ENCODE peak calls at places on chromosomes 1 and 21, in eight cellular contexts. J, D, L, E, I, X, M and O are unnamed samples. For H3K36me3, the result is how much of the 10 kb centered on the place peaks cover.

GRCh38 chr1:78255849-78256248 is 210.1 kb downstream of the GIPC2 start:
- DNase-seq in X (no peak), I (no peak), J (no peak), E (no peak), L (no peak), M (no peak), D (no peak), O (no peak)

GRCh38 chr1:230067441-230067870 is 418 bp downstream of the GALNT2 start:
- DNase-seq in J (no peak), I (peak), E (peak), M (peak), L (no peak), X (peak), D (no peak), O (no peak)

GRCh38 chr1:207666342-207666741 is 21.4 kb downstream of the CR1L start:
- DNase-seq in L (no peak), X (no peak), J (no peak), M (no peak), E (no peak), I (no peak), D (no peak), O (no peak)

GRCh38 chr1:68470388-68470970 is 20.7 kb upstream of the RPE65 start:
- DNase-seq in I (no peak), J (no peak), E (no peak), D (no peak), L (no peak), X (no peak), M (no peak), O (no peak)

GRCh38 chr1:76141898-76142297 is 67.4 kb downstream of the ST6GALNAC3 start:
- DNase-seq in M (peak), I (no peak), X (no peak), D (no peak), L (no peak), E (no peak), J (no peak), O (peak)

GRCh38 chr1:228333739-228334115 is 72.9 kb downstream of the TRIM11 start:
- DNase-seq in D (no peak), X (no peak), J (no peak), E (no peak), I (no peak), M (no peak), L (peak), O (no peak)

GRCh38 chr1:44660176-44660575 is 14.1 kb downstream of the TMEM53 start:
- DNase-seq in J (peak), M (no peak), I (no peak), X (no peak), D (no peak), E (peak), L (peak), O (no peak)

GRCh38 chr1:19809044-19809750 is 5.9 kb downstream of the RNF186 start:
- DNase-seq in E (no peak), J (no peak), M (peak), X (no peak), I (no peak), L (peak), D (no peak), O (no peak)

GRCh38 chr1:111483166-111483565 is 9.4 kb downstream of the C1orf162 start:
- DNase-seq in L (no peak), J (no peak), X (no peak), E (no peak), D (no peak), M (no peak), I (no peak), O (no peak)

GRCh38 chr1:227447531-227447990 is 115.8 kb upstream of the ZNF678 start:
- DNase-seq in M (peak), J (peak), L (no peak), I (peak), X (no peak), E (no peak), D (no peak), O (no peak)

GRCh38 chr21:35254006-35254751 is 205.1 kb upstream of the RUNX1 start:
- DNase-seq in M (no peak), J (no peak), L (no peak), I (no peak), D (no peak), E (peak), X (no peak), O (no peak)

GRCh38 chr1:227937531-227938145 is 10.1 kb downstream of the WNT9A start:
- DNase-seq in E (no peak), M (no peak), L (no peak), D (no peak), X (no peak), J (no peak), I (no peak), O (no peak)

GRCh38 chr1:234570336-234570735 is 39.6 kb downstream of the IRF2BP2 start:
- DNase-seq in E (no peak), M (no peak), J (no peak), L (no peak), D (no peak), X (no peak), I (no peak), O (peak)

GRCh38 chr1:192270398-192270797 is 46.4 kb upstream of the RGS21 start:
- DNase-seq in X (no peak), J (no peak), I (no peak), E (no peak), L (no peak), D (no peak), M (no peak), O (no peak)

GRCh38 chr1:247193958-247194357 is 22.1 kb upstream of the ZNF124 start:
- DNase-seq in M (no peak), X (no peak), I (no peak), D (no peak), L (no peak), E (no peak), J (no peak), O (no peak)

GRCh38 chr1:57770772-57771171 is 346.9 kb upstream of the DAB1 start:
- DNase-seq in E (no peak), L (no peak), D (no peak), J (no peak), X (peak), M (peak), I (no peak), O (peak)
- TF ChIP-seq CTCF in E (no peak), L (no peak), D (no peak), J (peak), X (peak), M (peak), I (no peak), O (peak)

DNA sequence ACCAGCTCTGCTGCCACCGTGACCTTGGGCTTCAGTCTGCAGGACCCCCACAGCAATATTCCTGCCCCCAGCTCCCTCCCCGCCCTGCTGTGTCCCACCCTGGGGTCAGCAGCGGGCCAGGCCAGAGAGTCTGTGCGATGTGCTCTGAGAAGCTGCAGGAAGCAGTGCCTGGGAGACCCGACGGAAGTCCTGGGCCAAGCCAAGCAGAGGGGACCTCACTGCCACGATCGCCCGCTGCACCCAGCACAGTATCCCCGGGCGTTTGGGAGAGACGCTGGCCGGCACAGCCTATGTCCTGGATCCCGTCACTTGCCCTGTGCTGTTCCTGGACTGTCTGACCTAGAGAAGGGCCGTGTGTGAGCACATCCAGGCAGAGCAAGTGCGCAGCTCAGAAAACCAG is 106.6 kb upstream of the TTC34 start:
- DNase-seq in J (no peak), D (no peak), M (no peak), L (no peak), I (no peak), X (no peak), E (no peak), O (no peak)
- H3K36me3 ChIP-seq in J (under half), D (under half), M (under half), L (under half), I (under half), X (under half), E (under half), O (under half)

DNA sequence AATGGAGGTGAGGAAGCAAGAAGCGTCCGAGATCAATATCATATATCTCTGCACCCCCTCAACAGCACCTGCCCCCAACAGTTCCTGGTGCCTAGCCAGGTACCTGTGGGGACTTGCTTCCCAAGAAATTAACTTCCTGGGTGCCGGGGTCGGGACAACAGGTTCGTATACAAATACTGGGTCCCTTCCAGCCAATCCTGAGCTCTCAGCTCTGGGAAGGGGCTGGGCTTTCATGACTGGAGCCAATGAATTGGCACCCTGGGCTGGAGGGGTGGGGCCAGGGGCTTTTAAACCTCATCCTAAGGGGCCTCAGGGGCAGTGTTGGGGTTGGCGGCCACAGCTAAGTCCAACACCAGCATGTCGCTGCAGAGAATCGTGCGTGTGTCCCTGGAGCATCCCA is at the start of gene PADI3:
- DNase-seq in M (peak), J (no peak), I (no peak), L (no peak), D (no peak), X (peak), E (no peak), O (no peak)
- H3K4me3 ChIP-seq in M (no peak), J (no peak), I (no peak), L (no peak), D (no peak), X (peak), E (no peak), O (no peak)

GRCh38 chr1:6624712-6625578 is at the start of gene THAP3:
- DNase-seq in M (peak), I (peak), X (peak), D (peak), J (peak), E (peak), L (peak), O (peak)
- TF ChIP-seq CTCF in M (peak), I (no peak), X (peak), D (peak), J (no peak), E (no peak), L (no peak), O (peak)